ENCODE peak calls at places on chromosomes 2 and 18, in ten cellular contexts. One of them, this sample, is unnamed.
A peak's percentile ranks its signal among the peaks of the same experiment; 100 is the strongest.

GRCh38 chr18:77065221-77065981 is 67.2 kb downstream of the MBP start:
- DNase-seq in upper lobe of right lung: peak; percentile 83
- DNase-seq in Peyer's patch: no peak
- DNase-seq in heart right ventricle: peak; percentile 38
- DNase-seq in cardiac muscle cell: no peak
- DNase-seq in lower leg skin: peak; percentile 88
- DNase-seq in astrocyte of the cerebellum: peak; percentile 91
- DNase-seq in epithelial cell of esophagus: peak; percentile 90
- DNase-seq in activated B cell treated with CpG ODN at 0.5 μM for 24 hours: no peak
- DNase-seq in foreskin fibroblast: peak; percentile 89
- DNase-seq in this sample: peak; percentile 97

GRCh38 chr2:23505218-23505983 is 120.4 kb downstream of the KLHL29 start:
- DNase-seq in upper lobe of right lung: no peak
- DNase-seq in Peyer's patch: no peak
- DNase-seq in heart right ventricle: no peak
- DNase-seq in cardiac muscle cell: no peak
- DNase-seq in lower leg skin: no peak
- DNase-seq in astrocyte of the cerebellum: no peak
- DNase-seq in epithelial cell of esophagus: no peak
- DNase-seq in activated B cell treated with CpG ODN at 0.5 μM for 24 hours: no peak
- DNase-seq in foreskin fibroblast: no peak
- DNase-seq in this sample: no peak

GRCh38 chr2:104033399-104033798 is 820.5 kb upstream of the POU3F3 start:
- DNase-seq in upper lobe of right lung: no peak
- DNase-seq in Peyer's patch: no peak
- DNase-seq in heart right ventricle: no peak
- DNase-seq in cardiac muscle cell: peak; percentile 47
- DNase-seq in lower leg skin: no peak
- DNase-seq in astrocyte of the cerebellum: peak; percentile 18
- DNase-seq in epithelial cell of esophagus: peak; percentile 11
- DNase-seq in activated B cell treated with CpG ODN at 0.5 μM for 24 hours: no peak
- DNase-seq in foreskin fibroblast: no peak
- DNase-seq in this sample: no peak

GRCh38 chr18:44789704-44790103 is 109.0 kb downstream of the SETBP1 start:
- DNase-seq in upper lobe of right lung: no peak
- DNase-seq in Peyer's patch: no peak
- DNase-seq in heart right ventricle: peak; percentile 19
- DNase-seq in cardiac muscle cell: no peak
- DNase-seq in lower leg skin: no peak
- DNase-seq in astrocyte of the cerebellum: peak; percentile 19
- DNase-seq in epithelial cell of esophagus: peak; percentile 34
- DNase-seq in activated B cell treated with CpG ODN at 0.5 μM for 24 hours: no peak
- DNase-seq in foreskin fibroblast: peak; percentile 27
- DNase-seq in this sample: no peak

GRCh38 chr2:156562136-156562535 is 126.0 kb downstream of the GPD2 start:
- DNase-seq in upper lobe of right lung: no peak
- DNase-seq in Peyer's patch: no peak
- DNase-seq in heart right ventricle: no peak
- DNase-seq in cardiac muscle cell: peak; percentile 9
- DNase-seq in lower leg skin: no peak
- DNase-seq in astrocyte of the cerebellum: no peak
- DNase-seq in epithelial cell of esophagus: no peak
- DNase-seq in activated B cell treated with CpG ODN at 0.5 μM for 24 hours: no peak
- DNase-seq in foreskin fibroblast: no peak
- DNase-seq in this sample: no peak

GRCh38 chr2:774436-774835 is 97.2 kb upstream of the TMEM18 start:
- DNase-seq in upper lobe of right lung: no peak
- DNase-seq in Peyer's patch: no peak
- DNase-seq in heart right ventricle: no peak
- DNase-seq in cardiac muscle cell: no peak
- DNase-seq in lower leg skin: no peak
- DNase-seq in astrocyte of the cerebellum: no peak
- DNase-seq in epithelial cell of esophagus: no peak
- DNase-seq in activated B cell treated with CpG ODN at 0.5 μM for 24 hours: no peak
- DNase-seq in foreskin fibroblast: no peak
- DNase-seq in this sample: no peak

GRCh38 chr18:12038661-12039417 is 54.8 kb upstream of the ANKRD62 start:
- DNase-seq in upper lobe of right lung: peak; percentile 92
- DNase-seq in Peyer's patch: peak; percentile 91
- DNase-seq in heart right ventricle: peak; percentile 88
- DNase-seq in cardiac muscle cell: peak; percentile 88
- DNase-seq in lower leg skin: peak; percentile 96
- DNase-seq in astrocyte of the cerebellum: no peak
- DNase-seq in epithelial cell of esophagus: peak; percentile 74
- DNase-seq in activated B cell treated with CpG ODN at 0.5 μM for 24 hours: peak; percentile 76
- DNase-seq in foreskin fibroblast: peak; percentile 90
- DNase-seq in this sample: peak; percentile 71

GRCh38 chr18:43571078-43571689 is 293.9 kb upstream of the SYT4 start:
- DNase-seq in upper lobe of right lung: no peak
- DNase-seq in Peyer's patch: no peak
- DNase-seq in heart right ventricle: no peak
- DNase-seq in cardiac muscle cell: peak; percentile 62
- DNase-seq in lower leg skin: no peak
- DNase-seq in astrocyte of the cerebellum: peak; percentile 56
- DNase-seq in epithelial cell of esophagus: peak; percentile 65
- DNase-seq in activated B cell treated with CpG ODN at 0.5 μM for 24 hours: no peak
- DNase-seq in foreskin fibroblast: peak; percentile 67
- DNase-seq in this sample: no peak

GRCh38 chr2:239113164-239113563 is 265.3 kb downstream of the TWIST2 start:
- DNase-seq in upper lobe of right lung: no peak
- DNase-seq in Peyer's patch: no peak
- DNase-seq in heart right ventricle: peak; percentile 8
- DNase-seq in cardiac muscle cell: no peak
- DNase-seq in lower leg skin: no peak
- DNase-seq in astrocyte of the cerebellum: no peak
- DNase-seq in epithelial cell of esophagus: no peak
- DNase-seq in activated B cell treated with CpG ODN at 0.5 μM for 24 hours: no peak
- DNase-seq in foreskin fibroblast: peak; percentile 32
- DNase-seq in this sample: no peak

GRCh38 chr2:9737053-9737875 is 106.0 kb upstream of the TAF1B start:
- DNase-seq in upper lobe of right lung: no peak
- DNase-seq in Peyer's patch: no peak
- DNase-seq in heart right ventricle: no peak
- DNase-seq in cardiac muscle cell: no peak
- DNase-seq in lower leg skin: no peak
- DNase-seq in astrocyte of the cerebellum: no peak
- DNase-seq in epithelial cell of esophagus: no peak
- DNase-seq in activated B cell treated with CpG ODN at 0.5 μM for 24 hours: no peak
- DNase-seq in foreskin fibroblast: peak; percentile 42
- DNase-seq in this sample: no peak

GRCh38 chr2:23703583-23704385 is 223.1 kb downstream of the ATAD2B start:
- DNase-seq in upper lobe of right lung: no peak
- DNase-seq in Peyer's patch: no peak
- DNase-seq in heart right ventricle: peak; percentile 8
- DNase-seq in cardiac muscle cell: no peak
- DNase-seq in lower leg skin: no peak
- DNase-seq in astrocyte of the cerebellum: peak; percentile 22
- DNase-seq in epithelial cell of esophagus: no peak
- DNase-seq in activated B cell treated with CpG ODN at 0.5 μM for 24 hours: no peak
- DNase-seq in foreskin fibroblast: no peak
- DNase-seq in this sample: no peak

GRCh38 chr2:55620123-55620779 is 2.8 kb upstream of the PPP4R3B start:
- DNase-seq in upper lobe of right lung: no peak
- DNase-seq in Peyer's patch: no peak
- DNase-seq in heart right ventricle: no peak
- DNase-seq in cardiac muscle cell: peak; percentile 6
- DNase-seq in lower leg skin: no peak
- DNase-seq in astrocyte of the cerebellum: no peak
- DNase-seq in epithelial cell of esophagus: peak; percentile 40
- DNase-seq in activated B cell treated with CpG ODN at 0.5 μM for 24 hours: no peak
- DNase-seq in foreskin fibroblast: peak; percentile 30
- DNase-seq in this sample: no peak

GRCh38 chr2:186422226-186422625 is 63.8 kb upstream of the ZC3H15 start:
- DNase-seq in upper lobe of right lung: no peak
- DNase-seq in Peyer's patch: no peak
- DNase-seq in heart right ventricle: no peak
- DNase-seq in cardiac muscle cell: no peak
- DNase-seq in lower leg skin: peak; percentile 88
- DNase-seq in astrocyte of the cerebellum: peak; percentile 52
- DNase-seq in epithelial cell of esophagus: peak; percentile 97
- DNase-seq in activated B cell treated with CpG ODN at 0.5 μM for 24 hours: no peak
- DNase-seq in foreskin fibroblast: peak; percentile 91
- DNase-seq in this sample: no peak

GRCh38 chr2:158935617-158936016 is 32.8 kb upstream of the TANC1 start:
- DNase-seq in upper lobe of right lung: no peak
- DNase-seq in Peyer's patch: no peak
- DNase-seq in heart right ventricle: no peak
- DNase-seq in cardiac muscle cell: no peak
- DNase-seq in lower leg skin: no peak
- DNase-seq in astrocyte of the cerebellum: no peak
- DNase-seq in epithelial cell of esophagus: peak; percentile 42
- DNase-seq in activated B cell treated with CpG ODN at 0.5 μM for 24 hours: no peak
- DNase-seq in foreskin fibroblast: peak; percentile 28
- DNase-seq in this sample: no peak

GRCh38 chr2:27792759-27793158 is 21.2 kb downstream of the MRPL33 start:
- DNase-seq in upper lobe of right lung: no peak
- DNase-seq in Peyer's patch: no peak
- DNase-seq in heart right ventricle: no peak
- DNase-seq in cardiac muscle cell: no peak
- DNase-seq in lower leg skin: no peak
- DNase-seq in astrocyte of the cerebellum: no peak
- DNase-seq in epithelial cell of esophagus: peak; percentile 36
- DNase-seq in activated B cell treated with CpG ODN at 0.5 μM for 24 hours: no peak
- DNase-seq in foreskin fibroblast: peak; percentile 73
- DNase-seq in this sample: no peak

GRCh38 chr2:85302106-85302505 is 25.7 kb downstream of the TGOLN2 start:
- DNase-seq in upper lobe of right lung: no peak
- DNase-seq in Peyer's patch: no peak
- DNase-seq in heart right ventricle: no peak
- DNase-seq in cardiac muscle cell: no peak
- DNase-seq in lower leg skin: no peak
- DNase-seq in astrocyte of the cerebellum: no peak
- DNase-seq in epithelial cell of esophagus: no peak
- DNase-seq in activated B cell treated with CpG ODN at 0.5 μM for 24 hours: no peak
- DNase-seq in foreskin fibroblast: no peak
- DNase-seq in this sample: no peak

GRCh38 chr18:30302181-30302580 is 740.4 kb downstream of the DSC3 start:
- DNase-seq in upper lobe of right lung: no peak
- DNase-seq in Peyer's patch: no peak
- DNase-seq in heart right ventricle: no peak
- DNase-seq in cardiac muscle cell: no peak
- DNase-seq in lower leg skin: no peak
- DNase-seq in astrocyte of the cerebellum: no peak
- DNase-seq in epithelial cell of esophagus: peak; percentile 79
- DNase-seq in activated B cell treated with CpG ODN at 0.5 μM for 24 hours: no peak
- DNase-seq in foreskin fibroblast: no peak
- DNase-seq in this sample: no peak

GRCh38 chr18:46555724-46556123 is 101.3 kb downstream of the LOXHD1 start:
- DNase-seq in upper lobe of right lung: no peak
- DNase-seq in Peyer's patch: no peak
- DNase-seq in heart right ventricle: peak; percentile 36
- DNase-seq in cardiac muscle cell: peak; percentile 77
- DNase-seq in lower leg skin: no peak
- DNase-seq in astrocyte of the cerebellum: no peak
- DNase-seq in epithelial cell of esophagus: peak; percentile 22
- DNase-seq in activated B cell treated with CpG ODN at 0.5 μM for 24 hours: no peak
- DNase-seq in foreskin fibroblast: no peak
- DNase-seq in this sample: no peak
- TF ChIP-seq CTCF in upper lobe of right lung: peak; percentile 46
- TF ChIP-seq CTCF in Peyer's patch: no peak
- TF ChIP-seq CTCF in heart right ventricle: peak; percentile 39
- TF ChIP-seq CTCF in cardiac muscle cell: peak; percentile 29
- TF ChIP-seq CTCF in lower leg skin: no peak
- TF ChIP-seq CTCF in astrocyte of the cerebellum: peak; percentile 34
- TF ChIP-seq CTCF in epithelial cell of esophagus: peak; percentile 15
- TF ChIP-seq CTCF in activated B cell treated with CpG ODN at 0.5 μM for 24 hours: no peak
- TF ChIP-seq CTCF in foreskin fibroblast: peak; percentile 47
- TF ChIP-seq CTCF in this sample: peak; percentile 19

DNA sequence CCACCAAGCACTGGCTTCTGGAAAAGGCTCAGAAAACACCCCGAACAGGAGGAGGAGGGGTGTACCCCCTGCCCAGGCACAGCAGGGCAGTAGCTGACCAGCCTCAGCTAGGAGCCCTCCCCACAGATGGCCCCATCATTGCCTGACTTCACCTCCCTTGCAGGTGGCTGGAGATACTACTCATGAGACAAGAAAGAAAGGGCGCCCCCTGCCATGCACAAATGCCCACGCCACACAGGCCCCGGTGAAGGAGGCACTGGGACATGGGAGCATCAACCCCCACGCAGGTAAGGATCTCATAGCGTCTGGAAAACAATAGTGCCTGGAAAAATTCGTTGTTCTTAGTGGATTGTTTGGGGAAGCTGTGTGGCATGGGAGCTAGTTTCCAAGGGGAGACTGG is 240.6 kb downstream of the TFCP2L1 start:
- DNase-seq in upper lobe of right lung: no peak
- DNase-seq in Peyer's patch: no peak
- DNase-seq in heart right ventricle: no peak
- DNase-seq in cardiac muscle cell: no peak
- DNase-seq in lower leg skin: no peak
- DNase-seq in astrocyte of the cerebellum: no peak
- DNase-seq in epithelial cell of esophagus: peak; percentile 5
- DNase-seq in activated B cell treated with CpG ODN at 0.5 μM for 24 hours: no peak
- DNase-seq in foreskin fibroblast: no peak
- DNase-seq in this sample: no peak
- TF ChIP-seq CTCF in upper lobe of right lung: no peak
- TF ChIP-seq CTCF in Peyer's patch: no peak
- TF ChIP-seq CTCF in heart right ventricle: no peak
- TF ChIP-seq CTCF in cardiac muscle cell: peak; percentile 21
- TF ChIP-seq CTCF in lower leg skin: no peak
- TF ChIP-seq CTCF in astrocyte of the cerebellum: no peak
- TF ChIP-seq CTCF in epithelial cell of esophagus: no peak
- TF ChIP-seq CTCF in activated B cell treated with CpG ODN at 0.5 μM for 24 hours: no peak
- TF ChIP-seq CTCF in foreskin fibroblast: no peak
- TF ChIP-seq CTCF in this sample: no peak

GRCh38 chr18:25392199-25392598 is 40.2 kb upstream of the ZNF521 start:
- DNase-seq in upper lobe of right lung: no peak
- DNase-seq in Peyer's patch: no peak
- DNase-seq in heart right ventricle: no peak
- DNase-seq in cardiac muscle cell: no peak
- DNase-seq in lower leg skin: no peak
- DNase-seq in astrocyte of the cerebellum: no peak
- DNase-seq in epithelial cell of esophagus: no peak
- DNase-seq in activated B cell treated with CpG ODN at 0.5 μM for 24 hours: no peak
- DNase-seq in foreskin fibroblast: no peak
- DNase-seq in this sample: no peak
- TF ChIP-seq CTCF in upper lobe of right lung: no peak
- TF ChIP-seq CTCF in Peyer's patch: no peak
- TF ChIP-seq CTCF in heart right ventricle: no peak
- TF ChIP-seq CTCF in cardiac muscle cell: no peak
- TF ChIP-seq CTCF in lower leg skin: no peak
- TF ChIP-seq CTCF in astrocyte of the cerebellum: no peak
- TF ChIP-seq CTCF in epithelial cell of esophagus: no peak
- TF ChIP-seq CTCF in activated B cell treated with CpG ODN at 0.5 μM for 24 hours: no peak
- TF ChIP-seq CTCF in foreskin fibroblast: no peak
- TF ChIP-seq CTCF in this sample: no peak

GRCh38 chr2:54574860-54575247 is 118.7 kb downstream of the SPTBN1 start:
- DNase-seq in upper lobe of right lung: no peak
- DNase-seq in Peyer's patch: no peak
- DNase-seq in heart right ventricle: no peak
- DNase-seq in cardiac muscle cell: no peak
- DNase-seq in lower leg skin: no peak
- DNase-seq in astrocyte of the cerebellum: no peak
- DNase-seq in epithelial cell of esophagus: no peak
- DNase-seq in activated B cell treated with CpG ODN at 0.5 μM for 24 hours: no peak
- DNase-seq in foreskin fibroblast: no peak
- DNase-seq in this sample: no peak
- TF ChIP-seq CTCF in upper lobe of right lung: no peak
- TF ChIP-seq CTCF in Peyer's patch: no peak
- TF ChIP-seq CTCF in heart right ventricle: no peak
- TF ChIP-seq CTCF in cardiac muscle cell: no peak
- TF ChIP-seq CTCF in lower leg skin: no peak
- TF ChIP-seq CTCF in astrocyte of the cerebellum: no peak
- TF ChIP-seq CTCF in epithelial cell of esophagus: no peak
- TF ChIP-seq CTCF in activated B cell treated with CpG ODN at 0.5 μM for 24 hours: no peak
- TF ChIP-seq CTCF in foreskin fibroblast: no peak
- TF ChIP-seq CTCF in this sample: no peak